ENCODE peak calls at places on chromosomes 12 and 14, in five cellular contexts. One of them, this sample, is unnamed.

GRCh38 chr12:48777501-48778400 is 11.1 kb downstream of the ADCY6 start:
- DNase-seq in HepG2: no peak
- DNase-seq in K562: no peak
- DNase-seq in GM12878: no peak
- DNase-seq in IMR-90: no peak
- DNase-seq in this sample: no peak

GRCh38 chr12:75632452-75632851 is 121.0 kb upstream of the KRR1 start:
- DNase-seq in HepG2: no peak
- DNase-seq in K562: no peak
- DNase-seq in GM12878: no peak
- DNase-seq in IMR-90: no peak
- DNase-seq in this sample: no peak

GRCh38 chr12:106888348-106888970 is 67.2 kb upstream of the TMEM263 start:
- DNase-seq in HepG2: no peak
- DNase-seq in K562: no peak
- DNase-seq in GM12878: no peak
- DNase-seq in IMR-90: no peak
- DNase-seq in this sample: no peak

GRCh38 chr12:12172106-12172511 is 94.7 kb downstream of the LRP6 start:
- DNase-seq in HepG2: no peak
- DNase-seq in K562: no peak
- DNase-seq in GM12878: peak
- DNase-seq in IMR-90: peak
- DNase-seq in this sample: no peak

GRCh38 chr14:103391048-103391447 is 5.8 kb downstream of the MARK3 start:
- DNase-seq in HepG2: peak
- DNase-seq in K562: peak
- DNase-seq in GM12878: no peak
- DNase-seq in IMR-90: peak
- DNase-seq in this sample: peak

GRCh38 chr14:59754256-59754655 is 116.3 kb downstream of the RTN1 start:
- DNase-seq in HepG2: no peak
- DNase-seq in K562: no peak
- DNase-seq in GM12878: no peak
- DNase-seq in IMR-90: peak
- DNase-seq in this sample: no peak

GRCh38 chr14:75578786-75579781 is 664 bp downstream of the FLVCR2 start:
- DNase-seq in HepG2: peak
- DNase-seq in K562: peak
- DNase-seq in GM12878: no peak
- DNase-seq in IMR-90: peak
- DNase-seq in this sample: peak

GRCh38 chr14:68042002-68042401 is 222.4 kb downstream of the RAD51B start:
- DNase-seq in HepG2: no peak
- DNase-seq in K562: no peak
- DNase-seq in GM12878: no peak
- DNase-seq in IMR-90: no peak
- DNase-seq in this sample: no peak

GRCh38 chr12:123936956-123937706 is 35.5 kb downstream of the CCDC92 start:
- DNase-seq in HepG2: no peak
- DNase-seq in K562: no peak
- DNase-seq in GM12878: no peak
- DNase-seq in IMR-90: no peak
- DNase-seq in this sample: no peak

GRCh38 chr12:402127-402456 is 648 bp downstream of the CCDC77 start:
- DNase-seq in HepG2: peak
- DNase-seq in K562: peak
- DNase-seq in GM12878: no peak
- DNase-seq in IMR-90: peak
- DNase-seq in this sample: peak

GRCh38 chr12:126480396-126480795 is 1415.2 kb downstream of the AACS start:
- DNase-seq in HepG2: no peak
- DNase-seq in K562: no peak
- DNase-seq in GM12878: no peak
- DNase-seq in IMR-90: no peak
- DNase-seq in this sample: no peak

GRCh38 chr12:54217774-54218221 is 29.0 kb upstream of the SMUG1 start:
- DNase-seq in HepG2: no peak
- DNase-seq in K562: no peak
- DNase-seq in GM12878: no peak
- DNase-seq in IMR-90: no peak
- DNase-seq in this sample: no peak

GRCh38 chr14:101713641-101714349 is 47.7 kb upstream of the PPP2R5C start:
- DNase-seq in HepG2: no peak
- DNase-seq in K562: peak
- DNase-seq in GM12878: no peak
- DNase-seq in IMR-90: no peak
- DNase-seq in this sample: no peak

GRCh38 chr14:74684444-74684843 is 28.4 kb downstream of the AREL1 start:
- DNase-seq in HepG2: no peak
- DNase-seq in K562: no peak
- DNase-seq in GM12878: peak
- DNase-seq in IMR-90: no peak
- DNase-seq in this sample: no peak

GRCh38 chr12:32298917-32299316 is 100.4 kb upstream of the FGD4 start:
- DNase-seq in HepG2: no peak
- DNase-seq in K562: no peak
- DNase-seq in GM12878: no peak
- DNase-seq in IMR-90: no peak
- DNase-seq in this sample: no peak

GRCh38 chr12:103272949-103273348 is 222.8 kb downstream of the C12orf42 start:
- DNase-seq in HepG2: no peak
- DNase-seq in K562: no peak
- DNase-seq in GM12878: no peak
- DNase-seq in IMR-90: no peak
- DNase-seq in this sample: no peak

GRCh38 chr12:124566181-124567034 is 1.0 kb downstream of the NCOR2 start:
- DNase-seq in HepG2: peak
- DNase-seq in K562: peak
- DNase-seq in GM12878: no peak
- DNase-seq in IMR-90: peak
- DNase-seq in this sample: peak

GRCh38 chr14:93009471-93010117 is 86.6 kb downstream of the CHGA start:
- DNase-seq in HepG2: no peak
- DNase-seq in K562: no peak
- DNase-seq in GM12878: no peak
- DNase-seq in IMR-90: no peak
- DNase-seq in this sample: no peak

GRCh38 chr12:125222876-125223275 is 157.6 kb downstream of the AACS start:
- DNase-seq in HepG2: no peak
- DNase-seq in K562: no peak
- DNase-seq in GM12878: no peak
- DNase-seq in IMR-90: no peak
- DNase-seq in this sample: no peak

GRCh38 chr12:20342111-20342510 is 26.2 kb upstream of the PDE3A start:
- DNase-seq in HepG2: no peak
- DNase-seq in K562: no peak
- DNase-seq in GM12878: no peak
- DNase-seq in IMR-90: peak
- DNase-seq in this sample: no peak

GRCh38 chr12:84924956-84925355 is 12.4 kb upstream of the SLC6A15 start:
- DNase-seq in HepG2: no peak
- DNase-seq in K562: no peak
- DNase-seq in GM12878: no peak
- DNase-seq in IMR-90: peak
- DNase-seq in this sample: no peak
- TF ChIP-seq BHLHE40 in HepG2: no peak
- TF ChIP-seq BHLHE40 in K562: no peak
- TF ChIP-seq BHLHE40 in GM12878: no peak
- TF ChIP-seq BHLHE40 in IMR-90: no peak
- TF ChIP-seq BHLHE40 in this sample: no peak

GRCh38 chr12:57500213-57500612 is 12.3 kb downstream of the MARS1 start:
- DNase-seq in HepG2: no peak
- DNase-seq in K562: no peak
- DNase-seq in GM12878: no peak
- DNase-seq in IMR-90: no peak
- DNase-seq in this sample: no peak

GRCh38 chr12:57498143-57498524 is 10.3 kb downstream of the MARS1 start:
- DNase-seq in HepG2: no peak
- DNase-seq in K562: no peak
- DNase-seq in GM12878: no peak
- DNase-seq in IMR-90: no peak
- DNase-seq in this sample: no peak

GRCh38 chr12:57497223-57498142 is 9.6 kb downstream of the MARS1 start:
- DNase-seq in HepG2: no peak
- DNase-seq in K562: no peak
- DNase-seq in GM12878: no peak
- DNase-seq in IMR-90: no peak
- DNase-seq in this sample: no peak

GRCh38 chr12:57498571-57498970 is 10.7 kb downstream of the MARS1 start:
- DNase-seq in HepG2: no peak
- DNase-seq in K562: no peak
- DNase-seq in GM12878: no peak
- DNase-seq in IMR-90: no peak
- DNase-seq in this sample: no peak

GRCh38 chr12:57496822-57497221 is 9.0 kb downstream of the MARS1 start:
- DNase-seq in HepG2: no peak
- DNase-seq in K562: no peak
- DNase-seq in GM12878: no peak
- DNase-seq in IMR-90: no peak
- DNase-seq in this sample: no peak
- TF ChIP-seq RFX5 in HepG2: no peak
- TF ChIP-seq RFX5 in K562: no peak
- TF ChIP-seq RFX5 in GM12878: no peak
- TF ChIP-seq RFX5 in IMR-90: no peak
- TF ChIP-seq RFX5 in this sample: no peak

DNA sequence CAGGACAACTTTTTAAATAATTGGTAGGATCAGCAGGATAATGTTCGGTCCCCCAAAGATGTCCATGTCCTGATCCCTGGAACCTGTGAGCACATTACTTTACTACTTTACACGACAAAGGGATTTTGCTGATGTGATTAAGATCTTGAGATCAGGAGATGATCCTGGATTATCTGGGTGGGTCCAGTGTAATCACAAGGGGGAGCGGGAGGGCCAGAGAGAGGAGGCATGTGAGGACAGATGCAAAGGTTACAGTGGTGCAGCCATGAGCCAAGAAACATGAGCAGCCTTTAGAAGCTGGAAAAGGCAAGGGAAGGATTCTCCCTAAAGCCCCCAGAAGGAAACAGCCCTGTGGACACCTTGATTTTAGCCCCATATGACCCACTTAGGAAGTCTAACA is 33.1 kb downstream of the KCNK10 start:
- DNase-seq in HepG2: no peak
- DNase-seq in K562: no peak
- DNase-seq in GM12878: no peak
- DNase-seq in IMR-90: no peak
- DNase-seq in this sample: no peak
- TF ChIP-seq BHLHE40 in HepG2: no peak
- TF ChIP-seq BHLHE40 in K562: no peak
- TF ChIP-seq BHLHE40 in GM12878: no peak
- TF ChIP-seq BHLHE40 in IMR-90: no peak
- TF ChIP-seq BHLHE40 in this sample: no peak

GRCh38 chr12:95213119-95213518 is 4.1 kb downstream of the FGD6 start:
- DNase-seq in HepG2: no peak
- DNase-seq in K562: no peak
- DNase-seq in GM12878: no peak
- DNase-seq in IMR-90: no peak
- DNase-seq in this sample: no peak
- TF ChIP-seq RFX5 in HepG2: no peak
- TF ChIP-seq RFX5 in K562: no peak
- TF ChIP-seq RFX5 in GM12878: no peak
- TF ChIP-seq RFX5 in IMR-90: no peak
- TF ChIP-seq RFX5 in this sample: no peak

GRCh38 chr14:81125536-81125935 is 95.2 kb downstream of the GTF2A1 start:
- DNase-seq in HepG2: no peak
- DNase-seq in K562: no peak
- DNase-seq in GM12878: no peak
- DNase-seq in IMR-90: no peak
- DNase-seq in this sample: no peak
- TF ChIP-seq BHLHE40 in HepG2: no peak
- TF ChIP-seq BHLHE40 in K562: no peak
- TF ChIP-seq BHLHE40 in GM12878: no peak
- TF ChIP-seq BHLHE40 in IMR-90: no peak
- TF ChIP-seq BHLHE40 in this sample: no peak

GRCh38 chr12:40001406-40001805 is 104.5 kb downstream of the SLC2A13 start:
- DNase-seq in HepG2: no peak
- DNase-seq in K562: no peak
- DNase-seq in GM12878: no peak
- DNase-seq in IMR-90: no peak
- DNase-seq in this sample: no peak

GRCh38 chr12:40002178-40003169 is 103.4 kb downstream of the SLC2A13 start:
- DNase-seq in HepG2: peak
- DNase-seq in K562: no peak
- DNase-seq in GM12878: no peak
- DNase-seq in IMR-90: no peak
- DNase-seq in this sample: peak
- TF ChIP-seq RFX5 in HepG2: no peak
- TF ChIP-seq RFX5 in K562: no peak
- TF ChIP-seq RFX5 in GM12878: no peak
- TF ChIP-seq RFX5 in IMR-90: no peak
- TF ChIP-seq RFX5 in this sample: no peak

GRCh38 chr14:54683882-54684794 is 117.2 kb downstream of the SAMD4A start:
- DNase-seq in HepG2: no peak
- DNase-seq in K562: no peak
- DNase-seq in GM12878: no peak
- DNase-seq in IMR-90: peak
- DNase-seq in this sample: no peak
- TF ChIP-seq BHLHE40 in HepG2: no peak
- TF ChIP-seq BHLHE40 in K562: no peak
- TF ChIP-seq BHLHE40 in GM12878: no peak
- TF ChIP-seq BHLHE40 in IMR-90: no peak
- TF ChIP-seq BHLHE40 in this sample: no peak

GRCh38 chr12:66688836-66689439 is 10.1 kb upstream of the GRIP1 start:
- DNase-seq in HepG2: peak
- DNase-seq in K562: peak
- DNase-seq in GM12878: no peak
- DNase-seq in IMR-90: peak
- DNase-seq in this sample: peak
- TF ChIP-seq RFX5 in HepG2: no peak
- TF ChIP-seq RFX5 in K562: no peak
- TF ChIP-seq RFX5 in GM12878: no peak
- TF ChIP-seq RFX5 in IMR-90: no peak
- TF ChIP-seq RFX5 in this sample: no peak

This sample was measured in A549.